ENCODE peak calls at places on chromosome 2, in seven cellular contexts. J is fibroblast of lung, H is HCT116, E is lower lobe of right lung, A is HepG2, M is stomach, N is mesenchymal stem cell. K is an unnamed sample. For H3K27me3, the result is how much of the 10 kb centered on the place peaks cover.

GRCh38 chr2:187617925-187618324 is 63.7 kb upstream of the TFPI start:
- DNase-seq in J (peak), H (no peak), E (no peak), A (no peak), M (no peak), N (no peak), K (no peak)

GRCh38 chr2:96153991-96154431 is 8.8 kb upstream of the DUSP2 start:
- DNase-seq in J (no peak), H (no peak), E (peak), A (peak), M (no peak), N (no peak), K (peak)

GRCh38 chr2:185127412-185127811 is 529.1 kb downstream of the ZNF804A start:
- DNase-seq in J (peak), H (no peak), E (no peak), A (no peak), M (no peak), N (peak), K (no peak)

GRCh38 chr2:47236503-47237215 is 81.6 kb upstream of the STPG4 start:
- DNase-seq in J (no peak), H (no peak), E (no peak), A (no peak), M (no peak), N (no peak), K (no peak)

GRCh38 chr2:60554649-60555065 is 1.2 kb upstream of the BCL11A start:
- DNase-seq in J (no peak), H (no peak), E (no peak), A (no peak), M (no peak), N (no peak), K (peak)

GRCh38 chr2:142974288-142975024 is 97.0 kb downstream of the KYNU start:
- DNase-seq in J (peak), H (no peak), E (no peak), A (no peak), M (no peak), N (peak), K (peak)

GRCh38 chr2:226799976-226800940 is 638 bp upstream of the IRS1 start:
- DNase-seq in J (peak), H (no peak), E (peak), A (peak), M (peak), N (peak), K (peak)

GRCh38 chr2:160068906-160069305 is 6.5 kb upstream of the PLA2R1 start:
- DNase-seq in J (no peak), H (no peak), E (no peak), A (no peak), M (no peak), N (no peak), K (no peak)

GRCh38 chr2:50448556-50448955 is 583.4 kb downstream of the NRXN1 start:
- DNase-seq in J (no peak), H (no peak), E (no peak), A (no peak), M (no peak), N (no peak), K (no peak)

GRCh38 chr2:12177052-12177994 is 430.9 kb downstream of the LPIN1 start:
- DNase-seq in J (peak), H (no peak), E (no peak), A (peak), M (peak), N (peak), K (no peak)

GRCh38 chr2:133264951-133265949 is 303.0 kb downstream of the NCKAP5 start:
- DNase-seq in J (peak), H (no peak), E (peak), A (no peak), M (peak), N (no peak), K (peak)

GRCh38 chr2:228548230-228548629 is 366.7 kb upstream of the SPHKAP start:
- DNase-seq in J (peak), H (no peak), E (no peak), A (no peak), M (no peak), N (no peak), K (no peak)

GRCh38 chr2:109402980-109403840 is 210.6 kb downstream of the SEPTIN10 start:
- DNase-seq in J (no peak), H (no peak), E (no peak), A (no peak), M (no peak), N (no peak), K (no peak)

GRCh38 chr2:64838817-64839216 is 150.4 kb upstream of the SLC1A4 start:
- DNase-seq in J (peak), H (peak), E (peak), A (no peak), M (no peak), N (peak), K (no peak)

GRCh38 chr2:169221745-169222369 is 140.5 kb downstream of the LRP2 start:
- DNase-seq in J (peak), H (peak), E (no peak), A (no peak), M (no peak), N (peak), K (no peak)

GRCh38 chr2:138718405-138718804 is 61.8 kb downstream of the NXPH2 start:
- DNase-seq in J (no peak), H (no peak), E (no peak), A (no peak), M (no peak), N (no peak), K (no peak)

GRCh38 chr2:237232166-237232565 is 146.5 kb downstream of the COPS8 start:
- DNase-seq in J (no peak), H (no peak), E (no peak), A (no peak), M (no peak), N (no peak), K (no peak)

GRCh38 chr2:179263460-179264237 is 983 bp downstream of the SESTD1 start:
- DNase-seq in J (peak), H (no peak), E (peak), A (peak), M (peak), N (peak), K (peak)

GRCh38 chr2:159612255-159612901 is 4.0 kb downstream of the BAZ2B start:
- DNase-seq in J (peak), H (no peak), E (no peak), A (no peak), M (no peak), N (peak), K (no peak)

GRCh38 chr2:172134270-172134669 is 31.6 kb upstream of the DLX2 start:
- DNase-seq in J (no peak), H (no peak), E (no peak), A (no peak), M (no peak), N (no peak), K (no peak)

GRCh38 chr2:135951071-135951583 is 34.3 kb downstream of the DARS1 start:
- DNase-seq in J (no peak), H (no peak), E (no peak), A (no peak), M (no peak), N (no peak), K (no peak)

GRCh38 chr2:41937464-41937861 is 110.4 kb upstream of the PKDCC start:
- DNase-seq in J (peak), H (no peak), E (no peak), A (no peak), M (no peak), N (peak), K (peak)

GRCh38 chr2:101883860-101884259 is 107.9 kb upstream of the IL1R2 start:
- DNase-seq in J (peak), H (peak), E (no peak), A (peak), M (no peak), N (peak), K (no peak)

GRCh38 chr2:15048000-15048399 is 415.5 kb downstream of the LRATD1 start:
- DNase-seq in J (no peak), H (no peak), E (no peak), A (no peak), M (no peak), N (no peak), K (no peak)

GRCh38 chr2:240989451-240990265 is 8.8 kb upstream of the SNED1 start:
- DNase-seq in J (peak), H (peak), E (peak), A (peak), M (peak), N (peak), K (peak)

GRCh38 chr2:215435809-215436704 is at the start of gene FN1:
- DNase-seq in J (peak), H (peak), E (peak), A (peak), M (peak), N (peak), K (peak)

GRCh38 chr2:73283545-73284295 is 558 bp downstream of the FBXO41 start:
- DNase-seq in J (no peak), H (no peak), E (peak), A (no peak), M (no peak), N (no peak), K (peak)
- H3K27me3 ChIP-seq in J (under half), H (under half), E (under half), A (under half), M (under half), N (half or more), K (under half)

GRCh38 chr2:225042800-225043167 is 516 bp upstream of the DOCK10 start:
- DNase-seq in J (no peak), H (no peak), E (no peak), A (no peak), M (no peak), N (peak), K (no peak)
- H3K4me3 ChIP-seq in J (peak), H (no peak), E (peak), A (no peak), M (peak), N (peak), K (peak)

GRCh38 chr2:67950018-67950417 is 112.8 kb downstream of the C1D start:
- DNase-seq in J (no peak), H (no peak), E (no peak), A (no peak), M (no peak), N (no peak), K (no peak)

GRCh38 chr2:67952066-67952465 is 110.7 kb downstream of the C1D start:
- DNase-seq in J (no peak), H (no peak), E (no peak), A (no peak), M (no peak), N (no peak), K (no peak)

GRCh38 chr2:67954125-67954748 is 108.6 kb downstream of the C1D start:
- DNase-seq in J (no peak), H (no peak), E (peak), A (peak), M (peak), N (no peak), K (peak)
- H3K27ac ChIP-seq in J (no peak), H (no peak), E (no peak), A (peak), M (peak), N (no peak), K (no peak)

GRCh38 chr2:32864761-32865160 is 82.0 kb upstream of the LTBP1 start:
- DNase-seq in J (peak), H (no peak), E (no peak), A (no peak), M (no peak), N (peak), K (no peak)
- H3K27me3 ChIP-seq in J (under half), H (under half), E (under half), A (under half), M (under half), N (under half), K (under half)

DNA sequence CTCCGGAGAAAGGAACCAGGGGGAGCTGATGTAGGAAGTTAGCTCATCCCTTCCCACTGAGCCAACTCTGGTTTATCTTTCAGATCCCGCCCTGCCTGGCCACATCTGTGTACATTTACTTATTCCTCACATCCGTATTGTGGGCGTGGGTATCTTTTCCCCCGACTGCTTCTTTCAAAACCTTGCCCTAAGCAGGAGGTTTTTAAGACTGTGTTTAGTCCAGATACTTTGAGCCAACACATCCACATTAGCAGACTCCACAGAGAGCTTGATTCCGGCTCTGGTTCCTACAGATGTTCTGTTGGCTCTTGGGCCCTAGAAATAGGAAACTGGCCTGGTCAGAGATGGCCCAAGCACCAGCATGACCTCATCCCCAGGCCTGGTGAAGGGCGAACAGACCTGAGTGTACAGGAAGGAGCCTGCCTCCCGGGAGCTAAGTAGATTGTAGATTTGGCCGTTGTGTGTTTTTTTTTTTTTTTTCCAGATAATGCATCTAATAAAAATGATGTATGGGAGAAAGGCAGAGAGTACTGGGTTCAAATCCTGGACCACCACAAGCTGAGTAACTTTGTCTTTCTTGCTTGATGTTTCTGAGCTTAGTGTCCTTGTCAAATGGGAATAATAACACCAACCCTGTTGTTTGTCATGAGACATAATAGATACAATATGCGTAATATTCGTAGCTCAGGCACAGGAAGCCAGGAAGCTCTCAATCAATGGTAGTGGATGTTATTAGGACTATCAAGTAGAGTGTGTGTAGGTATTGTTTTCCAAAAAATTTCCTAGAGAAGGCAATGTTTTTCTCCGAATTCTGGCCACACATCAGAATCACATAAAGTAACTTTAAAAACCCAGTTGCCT is 92.3 kb downstream of the PRKCE start:
- DNase-seq in J (peak), H (no peak), E (no peak), A (no peak), M (no peak), N (peak), K (no peak)
- H3K4me3 ChIP-seq in J (no peak), H (no peak), E (no peak), A (no peak), M (no peak), N (no peak), K (no peak)